ENCODE peak calls at places on chromosomes 1 and 21, in five cellular contexts. Q is Peyer's patch, E is adrenal gland, W is transverse colon, Y is HCT116. I is an unnamed sample. For H3K4me1, the result is how much of the 10 kb centered on the place peaks cover.

GRCh38 chr1:56525463-56526155 is 53.8 kb downstream of the PLPP3 start:
- DNase-seq in W (peak), Y (no peak), E (peak), Q (no peak), I (no peak)

GRCh38 chr21:45558044-45558721 is 15.9 kb upstream of the SLC19A1 start:
- DNase-seq in Y (no peak), W (no peak), Q (peak), E (peak), I (no peak)

GRCh38 chr1:160085686-160086089 is 4.3 kb downstream of the KCNJ9 start:
- DNase-seq in Q (peak), Y (peak), W (peak), E (peak), I (peak)

GRCh38 chr21:15190837-15191236 is 126.0 kb upstream of the NRIP1 start:
- DNase-seq in Y (no peak), Q (no peak), W (no peak), E (no peak), I (no peak)

GRCh38 chr1:230149751-230150584 is 82.9 kb downstream of the GALNT2 start:
- DNase-seq in W (no peak), Q (no peak), E (no peak), Y (no peak), I (no peak)

GRCh38 chr21:44092201-44092600 is 15.0 kb upstream of the PWP2 start:
- DNase-seq in W (no peak), Y (no peak), Q (peak), E (peak), I (no peak)

GRCh38 chr1:2807678-2808385 is 6.3 kb upstream of the TTC34 start:
- DNase-seq in Q (no peak), E (no peak), W (no peak), Y (no peak), I (no peak)

GRCh38 chr1:18045654-18046053 is 61.9 kb upstream of the IGSF21 start:
- DNase-seq in E (no peak), W (no peak), Y (no peak), Q (no peak), I (no peak)

GRCh38 chr21:32382108-32382601 is 10.7 kb downstream of the URB1 start:
- DNase-seq in E (peak), W (no peak), Q (no peak), Y (no peak), I (no peak)

GRCh38 chr1:158407092-158407491 is 7.8 kb upstream of the OR10T2 start:
- DNase-seq in Y (no peak), E (no peak), W (no peak), Q (no peak), I (no peak)

GRCh38 chr1:172351761-172352161 is 68.7 kb upstream of the C1orf105 start:
- DNase-seq in Q (no peak), E (peak), Y (no peak), W (no peak), I (no peak)

GRCh38 chr21:44994016-44994365 is 54.2 kb downstream of the SLX9 start:
- DNase-seq in Q (no peak), W (no peak), Y (no peak), E (no peak), I (peak)

GRCh38 chr1:64921761-64922160 is 44.6 kb downstream of the JAK1 start:
- DNase-seq in Y (no peak), Q (no peak), W (no peak), E (no peak), I (no peak)

DNA sequence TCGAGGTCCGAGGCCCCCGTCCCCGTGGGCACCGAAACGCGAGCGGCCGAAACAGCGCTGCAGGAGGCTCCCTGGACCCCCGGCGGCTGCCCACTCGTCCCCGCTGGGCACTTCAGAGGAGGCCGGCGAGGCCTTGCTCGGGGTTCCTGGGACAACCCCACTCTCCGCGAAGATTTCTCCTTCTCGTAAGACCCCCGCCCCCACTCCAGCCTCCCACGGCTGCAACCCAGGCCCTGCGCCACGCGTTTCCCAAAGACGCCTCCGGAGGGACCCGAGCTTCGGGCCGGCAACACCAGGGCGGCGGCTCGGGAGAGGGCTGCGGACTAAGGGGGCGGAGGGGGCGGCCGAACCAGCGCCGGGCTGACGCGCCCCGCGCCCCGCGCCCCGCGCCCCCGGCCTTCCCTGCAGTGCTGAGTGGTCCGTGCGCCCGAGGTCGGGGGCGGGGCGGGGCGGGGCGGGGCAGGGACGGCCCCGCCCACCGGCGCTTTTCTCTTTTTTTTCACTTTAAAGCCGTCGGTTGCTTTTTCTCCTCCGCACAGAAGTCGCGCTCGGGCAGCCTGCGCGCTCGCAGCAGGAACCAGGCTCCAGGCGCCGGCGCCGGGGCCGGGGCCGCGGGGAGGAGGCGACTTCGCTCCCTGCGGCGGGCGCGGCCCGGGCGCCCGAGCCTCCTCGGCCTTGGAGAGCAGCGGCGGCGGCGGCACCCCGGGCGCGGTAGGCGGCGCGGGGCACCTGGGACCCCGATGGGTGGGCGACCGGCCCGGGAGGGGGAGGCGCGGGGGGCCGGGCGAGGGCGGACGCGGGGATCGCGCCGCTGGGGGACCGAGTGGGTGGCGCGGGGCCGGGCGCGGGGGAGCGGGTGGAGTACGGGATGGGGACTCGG is at the start of gene SPSB1:
- DNase-seq in E (peak), Y (no peak), W (peak), Q (peak), I (peak)
- TF ChIP-seq POLR2A in E (peak), Y (peak), W (peak), Q (peak), I (peak)

GRCh38 chr1:226120398-226120797 is 57.9 kb downstream of the H3-3A start:
- DNase-seq in W (no peak), Y (no peak), Q (peak), E (no peak), I (no peak)

GRCh38 chr1:226118357-226118756 is 55.8 kb downstream of the H3-3A start:
- DNase-seq in E (no peak), Q (no peak), W (no peak), Y (no peak), I (no peak)

GRCh38 chr1:226117330-226117729 is 54.8 kb downstream of the H3-3A start:
- DNase-seq in E (no peak), Y (no peak), Q (no peak), W (no peak), I (no peak)

GRCh38 chr1:226121049-226121586 is 58.6 kb downstream of the H3-3A start:
- DNase-seq in Q (no peak), W (no peak), Y (no peak), E (no peak), I (no peak)

GRCh38 chr1:226119169-226119568 is 56.7 kb downstream of the H3-3A start:
- DNase-seq in Q (no peak), E (no peak), W (no peak), Y (no peak), I (no peak)
- TF ChIP-seq CTCF in Q (no peak), E (no peak), W (no peak), Y (no peak), I (no peak)

DNA sequence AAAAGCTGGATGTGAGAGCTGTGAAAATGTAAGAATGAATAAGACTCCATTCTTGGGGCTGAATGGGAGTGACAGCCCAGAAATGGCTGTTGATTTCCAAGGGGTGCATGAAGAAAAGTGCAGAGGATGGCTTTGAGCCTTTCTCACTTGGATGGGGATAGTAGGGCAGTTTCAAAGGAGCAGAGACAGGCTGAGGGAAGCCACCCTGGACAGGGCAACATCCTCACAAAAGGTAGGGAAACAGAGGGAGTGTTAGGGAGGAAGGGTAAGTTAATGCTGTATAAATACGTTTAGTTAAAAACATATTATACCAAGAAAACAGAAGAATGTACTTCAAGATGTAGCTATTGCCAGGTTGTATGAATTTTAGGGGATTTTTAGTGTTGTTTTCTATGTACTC is 38.1 kb downstream of the GADD45A start:
- DNase-seq in Q (no peak), E (no peak), Y (no peak), W (no peak), I (no peak)
- H3K4me1 ChIP-seq in Q (under half), E (under half), Y (half or more), W (under half), I (under half)

GRCh38 chr1:114589122-114589521 is 7.7 kb upstream of the BCAS2 start:
- DNase-seq in Y (no peak), Q (no peak), W (no peak), E (no peak), I (no peak)

GRCh38 chr1:114586513-114587047 is 5.2 kb upstream of the BCAS2 start:
- DNase-seq in W (no peak), E (no peak), Q (no peak), Y (no peak), I (no peak)

GRCh38 chr1:114588196-114588689 is 6.8 kb upstream of the BCAS2 start:
- DNase-seq in W (no peak), Y (no peak), Q (no peak), E (no peak), I (no peak)

GRCh38 chr1:114585221-114585620 is 3.8 kb upstream of the BCAS2 start:
- DNase-seq in Q (no peak), W (no peak), Y (no peak), E (no peak), I (no peak)

GRCh38 chr1:114587203-114587991 is 6.0 kb upstream of the BCAS2 start:
- DNase-seq in Q (no peak), Y (no peak), W (no peak), E (no peak), I (no peak)
- TF ChIP-seq POLR2A in Q (no peak), Y (no peak), W (no peak), E (no peak), I (no peak)

GRCh38 chr1:228226956-228227791 is 19.3 kb downstream of the OBSCN start:
- DNase-seq in W (peak), E (no peak), Y (no peak), Q (peak), I (no peak)
- TF ChIP-seq CTCF in W (no peak), E (no peak), Y (no peak), Q (peak), I (no peak)

DNA sequence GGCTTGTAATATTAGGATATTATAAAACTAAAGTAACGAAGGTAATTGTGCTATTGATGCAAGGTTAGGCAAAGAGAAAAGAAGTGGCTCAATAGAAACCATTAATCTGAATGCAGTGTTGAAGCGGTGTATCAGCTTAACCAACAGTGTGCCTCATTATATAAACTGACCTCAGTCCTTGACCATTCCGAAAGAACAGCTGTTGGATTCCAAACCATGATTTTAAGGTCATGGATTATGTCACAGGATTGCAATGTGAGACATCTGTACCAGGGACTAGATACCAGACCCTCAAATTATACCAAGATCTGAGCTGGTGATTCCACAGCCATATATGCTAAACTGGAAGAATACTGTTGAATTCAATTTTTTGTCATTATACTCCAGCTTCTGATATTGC is 134.2 kb upstream of the HP1BP3 start:
- DNase-seq in E (no peak), Y (no peak), Q (no peak), W (no peak), I (no peak)
- H3K4me1 ChIP-seq in E (under half), Y (under half), Q (under half), W (under half), I (under half)

DNA sequence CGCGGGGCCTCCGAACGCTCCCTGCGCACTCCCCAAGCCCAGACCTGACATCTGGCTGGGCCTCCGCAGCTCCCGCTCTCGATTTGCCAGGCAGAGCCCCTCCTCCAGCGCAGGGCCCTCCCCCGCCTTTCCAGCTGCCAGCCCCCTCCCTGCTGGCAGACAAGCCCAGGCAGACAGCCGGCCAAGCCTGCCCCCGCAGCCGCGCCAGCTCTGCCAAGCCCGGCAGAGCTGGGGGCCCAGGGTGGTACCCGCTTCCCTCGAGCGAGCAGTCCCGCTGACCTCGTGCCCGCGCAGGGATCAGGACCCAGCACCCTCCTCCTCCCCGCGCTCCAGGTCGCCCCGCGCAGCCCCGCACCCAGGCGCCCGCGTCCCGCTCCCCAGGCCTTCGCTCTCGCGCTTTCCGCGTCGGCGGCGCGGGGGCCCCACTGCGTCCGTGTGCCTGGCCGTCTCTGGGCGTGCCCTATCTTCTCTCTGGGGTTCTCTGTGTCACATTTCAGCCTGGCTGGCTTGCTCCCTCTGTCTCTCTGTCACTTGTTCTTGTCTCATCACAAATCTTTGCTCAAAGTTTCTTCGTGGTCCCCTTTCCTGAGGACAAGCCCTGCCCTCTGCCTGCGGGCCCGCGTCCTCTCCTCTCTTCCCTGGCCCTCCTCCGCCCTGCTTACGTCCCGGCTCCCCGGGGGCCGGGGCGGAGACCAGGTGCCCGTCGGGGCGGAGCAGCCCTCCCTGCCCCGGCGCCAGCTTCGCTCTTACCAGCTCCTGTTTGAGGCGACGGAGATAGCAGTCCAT is 566 bp downstream of the INKA2 start:
- DNase-seq in Q (peak), E (peak), W (peak), Y (peak), I (peak)
- TF ChIP-seq POLR2A in Q (no peak), E (no peak), W (no peak), Y (no peak), I (no peak)

I was measured in body of pancreas.